ENCODE peak calls at places on chromosomes 12 and 14, in seven cellular contexts. G is fibroblast of lung; O is thoracic aorta; R is CD8-positive, alpha-beta T cell; D is tibial artery; F is endothelial cell of umbilical vein; U is cardiac muscle cell. E is an unnamed sample.
A peak's percentile ranks its signal among the peaks of the same experiment; 100 is the strongest.

GRCh38 chr12:71771069-71771468 is 16.4 kb downstream of the RAB21 start:
- DNase-seq in D (no peak), F (peak; percentile 56), O (no peak), U (no peak), R (no peak), G (no peak), E (no peak)

GRCh38 chr12:49967042-49967776 is 5.5 kb downstream of the AQP5 start:
- DNase-seq in G (peak; percentile 70), R (peak; percentile 93), U (peak; percentile 92), F (peak; percentile 79), O (peak; percentile 66), D (peak; percentile 83), E (peak; percentile 98)

GRCh38 chr14:25006961-25007795 is 42.8 kb downstream of the STXBP6 start:
- DNase-seq in U (peak; percentile 87), F (peak; percentile 67), G (peak; percentile 99), O (no peak), R (no peak), D (no peak), E (no peak)

GRCh38 chr12:46933947-46934346 is 108.2 kb upstream of the SLC38A4 start:
- DNase-seq in G (peak; percentile 54), F (peak; percentile 71), O (no peak), U (peak; percentile 77), R (no peak), D (no peak), E (no peak)

GRCh38 chr12:98578392-98578791 is 15.1 kb upstream of the SLC25A3 start:
- DNase-seq in R (no peak), F (no peak), D (no peak), G (no peak), U (no peak), O (no peak), E (no peak)

GRCh38 chr14:23548351-23549318 is 2.9 kb downstream of the ZFHX2 start:
- DNase-seq in O (no peak), U (peak; percentile 51), D (no peak), G (peak; percentile 71), F (no peak), R (no peak), E (no peak)

GRCh38 chr12:58302487-58303011 is 361.2 kb downstream of the ATP23 start:
- DNase-seq in O (no peak), G (no peak), F (peak; percentile 37), U (peak; percentile 19), D (no peak), R (no peak), E (no peak)

GRCh38 chr14:98182385-98183055 is 1089.5 kb downstream of the BCL11B start:
- DNase-seq in D (no peak), O (no peak), F (no peak), R (no peak), U (peak; percentile 0), G (peak; percentile 81), E (no peak)

GRCh38 chr12:47082963-47083621 is 3.3 kb upstream of the AMIGO2 start:
- DNase-seq in O (no peak), G (peak; percentile 97), R (no peak), F (no peak), U (peak; percentile 87), D (no peak), E (no peak)

GRCh38 chr12:41023836-41024235 is 164.3 kb upstream of the PDZRN4 start:
- DNase-seq in U (no peak), R (no peak), D (no peak), F (no peak), O (no peak), G (no peak), E (no peak)

GRCh38 chr14:20002319-20002718 is 356 bp downstream of the OR4Q2 start:
- DNase-seq in O (no peak), D (no peak), F (no peak), G (no peak), U (no peak), R (no peak), E (no peak)

GRCh38 chr12:130924946-130925345 is 28.8 kb upstream of the ADGRD1 start:
- DNase-seq in U (no peak), R (no peak), G (no peak), O (no peak), D (no peak), F (no peak), E (no peak)

GRCh38 chr14:36477266-36477665 is 42.8 kb downstream of the NKX2-1 start:
- DNase-seq in F (no peak), O (no peak), D (no peak), G (peak; percentile 19), R (no peak), U (no peak), E (no peak)

GRCh38 chr12:79897617-79898016 is 37.3 kb downstream of the PPP1R12A start:
- DNase-seq in R (no peak), G (peak; percentile 100), F (no peak), U (peak; percentile 84), O (no peak), D (no peak), E (no peak)

GRCh38 chr14:35897616-35898111 is 71.5 kb downstream of the BRMS1L start:
- DNase-seq in R (no peak), F (no peak), D (no peak), U (no peak), O (no peak), G (no peak), E (no peak)

GRCh38 chr14:75879031-75879430 is 102.8 kb downstream of the TGFB3 start:
- DNase-seq in D (no peak), R (no peak), F (peak; percentile 95), U (peak; percentile 91), O (no peak), G (peak; percentile 84), E (no peak)

GRCh38 chr12:111155521-111155920 is 213.4 kb downstream of the PHETA1 start:
- DNase-seq in O (no peak), R (no peak), G (no peak), F (no peak), U (no peak), D (no peak), E (peak; percentile 41)

GRCh38 chr12:20438307-20438779 is 70.0 kb downstream of the PDE3A start:
- DNase-seq in D (no peak), O (no peak), G (peak; percentile 13), U (peak; percentile 68), R (no peak), F (peak; percentile 83), E (no peak)

GRCh38 chr12:28051516-28052456 is 79.3 kb upstream of the PTHLH start:
- DNase-seq in O (no peak), U (peak; percentile 91), G (peak; percentile 67), D (no peak), F (no peak), R (no peak), E (no peak)

GRCh38 chr14:21846227-21846885 is 172.7 kb upstream of the OR4E1 start:
- DNase-seq in D (no peak), U (peak; percentile 17), O (no peak), G (no peak), F (peak; percentile 13), R (peak; percentile 71), E (peak; percentile 82)

GRCh38 chr14:23154876-23155587 is 28.4 kb downstream of the SLC7A8 start:
- DNase-seq in D (peak; percentile 94), U (peak; percentile 98), O (peak; percentile 75), F (peak; percentile 85), G (peak; percentile 91), R (no peak), E (no peak)

GRCh38 chr14:24289649-24290283 is 9.8 kb downstream of the DHRS1 start:
- DNase-seq in O (no peak), F (no peak), D (no peak), U (no peak), R (peak; percentile 28), G (no peak), E (no peak)

GRCh38 chr14:68939424-68939892 is 39.6 kb downstream of the ACTN1 start:
- DNase-seq in F (no peak), U (no peak), O (no peak), R (no peak), G (no peak), D (no peak), E (no peak)
- H3K4me1 ChIP-seq in F (peaks cover 61% of the 10 kb centered on the region), U (peaks cover 74% of the 10 kb centered on the region), O (peaks cover 72% of the 10 kb centered on the region), R (peaks cover 97% of the 10 kb centered on the region), G (peaks cover 65% of the 10 kb centered on the region), D (peaks cover 20% of the 10 kb centered on the region), E (peaks cover 17% of the 10 kb centered on the region)

GRCh38 chr12:116765271-116765670 is 27.2 kb downstream of the RNFT2 start:
- DNase-seq in D (no peak), F (no peak), G (peak; percentile 32), U (no peak), R (no peak), O (no peak), E (peak; percentile 4)
- H3K4me1 ChIP-seq in D (no peaks in the 10 kb centered on the region), F (no peaks in the 10 kb centered on the region), G (no peaks in the 10 kb centered on the region), U (no peaks in the 10 kb centered on the region), R (no peaks in the 10 kb centered on the region), O (peaks cover 3% of the 10 kb centered on the region), E (no peaks in the 10 kb centered on the region)

DNA sequence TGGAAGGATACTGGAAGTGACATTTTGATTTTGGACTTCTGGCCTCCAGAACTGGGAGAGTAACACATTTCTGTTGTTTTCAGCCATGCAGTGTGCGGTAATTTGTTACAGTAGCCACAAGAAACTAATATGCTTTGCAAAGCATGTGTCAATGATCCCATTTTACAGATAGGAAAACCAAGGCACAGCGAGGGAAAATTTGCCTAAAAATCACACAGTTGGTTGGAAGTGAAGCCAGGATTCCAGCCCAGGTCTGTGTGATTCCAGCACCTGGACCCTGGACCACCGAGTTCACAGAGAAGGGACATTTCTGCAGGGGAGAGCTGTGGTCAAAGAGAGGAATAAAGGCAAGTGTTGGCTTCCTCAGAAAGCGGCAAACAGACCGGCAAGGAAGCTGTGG is 106.7 kb upstream of the MED13L start:
- DNase-seq in F (no peak), O (no peak), D (no peak), R (no peak), U (no peak), G (no peak), E (no peak)
- H3K4me1 ChIP-seq in F (peaks cover 31% of the 10 kb centered on the region), O (peaks cover 21% of the 10 kb centered on the region), D (no peaks in the 10 kb centered on the region), R (no peaks in the 10 kb centered on the region), U (peaks cover 12% of the 10 kb centered on the region), G (peaks cover 19% of the 10 kb centered on the region), E (peaks cover 28% of the 10 kb centered on the region)

DNA sequence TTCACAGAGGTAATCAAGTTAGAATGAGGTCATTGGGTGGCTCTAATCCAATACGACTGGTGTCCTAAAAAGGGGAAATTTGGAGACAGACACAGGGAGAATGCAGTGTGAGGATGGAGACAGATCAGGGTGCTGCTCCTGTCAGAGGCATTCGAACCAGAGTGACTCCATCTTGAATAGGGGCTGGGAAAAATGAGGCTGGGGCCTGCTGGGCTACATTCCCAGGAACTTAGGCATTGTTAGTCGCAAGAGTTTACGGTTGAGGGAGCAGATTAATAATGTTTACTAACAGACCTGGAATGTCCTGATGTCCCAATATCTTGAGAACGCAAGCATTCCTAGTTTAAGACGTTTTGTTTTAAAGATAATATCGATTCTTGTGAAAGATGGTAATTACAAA is 20.3 kb downstream of the TNFAIP2 start:
- DNase-seq in R (no peak), G (peak; percentile 23), F (no peak), O (no peak), D (no peak), U (peak; percentile 37), E (no peak)
- H3K4me1 ChIP-seq in R (no peaks in the 10 kb centered on the region), G (peaks cover 2% of the 10 kb centered on the region), F (no peaks in the 10 kb centered on the region), O (peaks cover 3% of the 10 kb centered on the region), D (no peaks in the 10 kb centered on the region), U (peaks cover 9% of the 10 kb centered on the region), E (peaks cover 18% of the 10 kb centered on the region)